ENCODE peak calls at places on chromosomes 6 and 20, in seven cellular contexts. L, M, S, Y, N, F and V are unnamed samples.

GRCh38 chr6:74410630-74411029 is 714.6 kb downstream of the CD109 start:
- DNase-seq in L (peak), M (no peak), S (no peak), Y (peak), N (peak), F (no peak), V (peak)

GRCh38 chr20:35773154-35773751 is 1.4 kb downstream of the PHF20 start:
- DNase-seq in L (peak), M (peak), S (no peak), Y (no peak), N (peak), F (peak), V (no peak)

GRCh38 chr6:151784441-151785214 is 22.9 kb upstream of the ESR1 start:
- DNase-seq in L (peak), M (no peak), S (no peak), Y (no peak), N (peak), F (no peak), V (no peak)

GRCh38 chr20:50305636-50306477 is 115.2 kb downstream of the CEBPB start:
- DNase-seq in L (no peak), M (no peak), S (peak), Y (no peak), N (peak), F (no peak), V (no peak)

GRCh38 chr20:61959301-61959700 is 106.4 kb downstream of the TAF4 start:
- DNase-seq in L (no peak), M (peak), S (peak), Y (no peak), N (peak), F (no peak), V (no peak)

GRCh38 chr6:137744877-137745276 is 122.2 kb upstream of the TNFAIP3 start:
- DNase-seq in L (no peak), M (no peak), S (no peak), Y (no peak), N (no peak), F (peak), V (no peak)

GRCh38 chr6:161493731-161494130 is 219.9 kb upstream of the AGPAT4 start:
- DNase-seq in L (no peak), M (no peak), S (no peak), Y (no peak), N (no peak), F (no peak), V (no peak)

GRCh38 chr6:72941751-72942150 is 283.5 kb downstream of the KHDC1L start:
- DNase-seq in L (no peak), M (no peak), S (no peak), Y (no peak), N (no peak), F (no peak), V (no peak)

GRCh38 chr6:128152551-128152950 is 251.7 kb upstream of the THEMIS start:
- DNase-seq in L (peak), M (no peak), S (no peak), Y (no peak), N (no peak), F (no peak), V (no peak)

GRCh38 chr6:139881728-139882211 is 507.3 kb upstream of the CITED2 start:
- DNase-seq in L (peak), M (peak), S (no peak), Y (no peak), N (peak), F (peak), V (no peak)

GRCh38 chr6:16849280-16850210 is 88.3 kb upstream of the ATXN1 start:
- DNase-seq in L (peak), M (no peak), S (no peak), Y (peak), N (peak), F (no peak), V (no peak)

GRCh38 chr6:16851758-16852157 is 90.5 kb upstream of the ATXN1 start:
- DNase-seq in L (peak), M (no peak), S (no peak), Y (no peak), N (peak), F (peak), V (no peak)

GRCh38 chr6:16846399-16846778 is 85.1 kb upstream of the ATXN1 start:
- DNase-seq in L (no peak), M (no peak), S (no peak), Y (no peak), N (no peak), F (no peak), V (no peak)

GRCh38 chr6:16851044-16851540 is 89.8 kb upstream of the ATXN1 start:
- DNase-seq in L (no peak), M (no peak), S (no peak), Y (no peak), N (no peak), F (no peak), V (no peak)

DNA sequence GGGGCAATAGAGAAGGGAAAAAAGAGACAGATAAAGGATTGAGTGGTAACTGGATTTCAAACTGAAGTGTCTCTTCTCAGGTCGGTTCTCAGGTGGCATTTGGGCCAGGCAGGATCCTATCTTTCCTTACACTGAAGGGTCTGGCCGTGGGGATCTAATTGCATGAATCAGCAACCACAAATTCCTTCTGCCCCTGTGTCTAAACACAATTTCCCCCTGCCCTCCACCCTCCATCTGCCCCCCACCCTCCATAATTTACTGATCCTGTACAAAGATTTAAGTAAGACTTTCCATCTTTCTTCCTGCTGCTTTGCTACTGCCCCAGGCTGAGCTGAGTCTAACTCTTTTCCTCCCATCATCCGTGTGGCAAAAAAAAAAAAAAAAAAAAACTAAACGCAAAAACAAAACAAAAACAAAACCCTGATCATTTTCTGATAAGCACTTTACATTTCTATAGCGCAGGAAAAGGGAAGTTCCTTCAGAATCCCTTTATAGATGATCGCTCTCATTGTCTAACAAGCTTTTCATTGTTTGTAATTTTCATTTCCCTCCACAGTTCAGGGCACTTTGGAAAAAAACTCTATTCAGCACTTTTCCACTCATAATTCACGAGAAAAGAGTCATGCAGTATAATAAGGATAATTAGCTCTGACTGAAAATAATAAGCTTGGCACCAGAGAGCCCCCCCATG is 89.2 kb upstream of the ATXN1 start:
- DNase-seq in L (peak), M (no peak), S (no peak), Y (no peak), N (no peak), F (no peak), V (no peak)
- H3K4me3 ChIP-seq in L (no peak), M (no peak), S (no peak), Y (no peak), N (no peak), F (no peak), V (no peak)

GRCh38 chr6:113564401-113565161 is 292.6 kb upstream of the MARCKS start:
- DNase-seq in L (peak), M (peak), S (peak), Y (peak), N (peak), F (peak), V (peak)
- TF ChIP-seq CTCF in L (peak), M (peak), S (no peak), Y (peak), N (no peak), F (no peak), V (no peak)

GRCh38 chr20:38873050-38873581 is 53.1 kb upstream of the FAM83D start:
- DNase-seq in L (no peak), M (no peak), S (peak), Y (no peak), N (no peak), F (peak), V (no peak)
- H3K4me3 ChIP-seq in L (no peak), M (no peak), S (no peak), Y (no peak), N (no peak), F (peak), V (no peak)

GRCh38 chr20:25197173-25197869 is 1.8 kb downstream of the ENTPD6 start:
- DNase-seq in L (no peak), M (no peak), S (no peak), Y (no peak), N (no peak), F (no peak), V (no peak)
- TF ChIP-seq CTCF in L (no peak), M (no peak), S (no peak), Y (no peak), N (no peak), F (no peak), V (no peak)

DNA sequence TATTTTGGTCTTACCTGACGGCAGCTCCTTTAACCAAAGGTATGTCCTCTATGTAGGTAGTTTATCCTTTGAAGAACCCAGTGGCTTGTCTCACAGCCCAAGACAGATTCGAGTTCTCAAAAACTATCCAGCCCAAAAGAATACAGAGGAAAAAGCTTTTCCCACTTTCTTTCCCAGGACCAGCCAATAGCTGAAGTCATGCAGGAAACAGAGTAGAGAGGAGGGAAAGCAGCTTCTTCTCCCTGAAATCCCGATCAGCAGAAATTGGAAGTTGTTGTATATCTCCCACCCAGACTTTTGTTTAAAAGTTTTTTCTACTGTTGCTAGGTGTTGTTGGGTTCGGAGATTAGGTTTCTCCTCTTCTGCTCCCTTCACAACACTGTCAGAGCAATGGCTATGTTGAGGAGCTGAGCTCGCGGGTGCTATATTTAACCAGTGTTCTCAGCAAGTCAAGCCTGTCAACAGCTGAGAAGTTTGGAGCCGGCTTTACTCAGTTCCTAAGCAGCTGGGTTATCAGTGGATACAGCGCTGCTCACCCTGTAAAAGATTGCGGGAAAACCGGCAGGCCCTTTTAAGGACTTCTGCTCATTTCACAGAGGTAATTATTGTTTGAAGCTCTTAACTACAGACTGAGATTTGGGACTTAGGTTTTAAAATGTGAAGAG is at the start of gene FILIP1:
- DNase-seq in L (no peak), M (peak), S (no peak), Y (no peak), N (peak), F (peak), V (peak)
- H3K4me3 ChIP-seq in L (peak), M (peak), S (no peak), Y (peak), N (no peak), F (no peak), V (peak)

DNA sequence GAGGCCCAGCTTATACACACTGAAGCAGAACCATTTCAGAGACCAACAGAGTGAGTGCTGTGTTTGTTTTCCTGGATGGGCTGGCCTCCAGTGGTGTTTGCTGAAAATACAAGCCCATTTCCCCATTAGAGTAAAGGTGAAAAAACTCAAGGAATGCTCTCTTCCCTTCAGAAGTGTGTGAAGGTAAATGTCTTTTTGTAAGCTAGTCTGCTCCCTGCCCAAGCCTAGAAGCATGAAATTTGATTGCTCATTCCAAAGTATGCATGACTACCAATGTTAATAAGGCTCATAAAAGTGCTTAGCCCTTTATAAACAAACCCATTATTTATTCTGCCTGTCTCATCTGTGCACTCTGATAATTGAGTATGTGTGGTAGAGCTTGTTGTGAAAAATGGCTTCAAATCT is 59.1 kb downstream of the ADGRF1 start:
- DNase-seq in L (peak), M (peak), S (no peak), Y (peak), N (no peak), F (no peak), V (no peak)
- TF ChIP-seq CTCF in L (no peak), M (peak), S (no peak), Y (no peak), N (no peak), F (no peak), V (peak)

DNA sequence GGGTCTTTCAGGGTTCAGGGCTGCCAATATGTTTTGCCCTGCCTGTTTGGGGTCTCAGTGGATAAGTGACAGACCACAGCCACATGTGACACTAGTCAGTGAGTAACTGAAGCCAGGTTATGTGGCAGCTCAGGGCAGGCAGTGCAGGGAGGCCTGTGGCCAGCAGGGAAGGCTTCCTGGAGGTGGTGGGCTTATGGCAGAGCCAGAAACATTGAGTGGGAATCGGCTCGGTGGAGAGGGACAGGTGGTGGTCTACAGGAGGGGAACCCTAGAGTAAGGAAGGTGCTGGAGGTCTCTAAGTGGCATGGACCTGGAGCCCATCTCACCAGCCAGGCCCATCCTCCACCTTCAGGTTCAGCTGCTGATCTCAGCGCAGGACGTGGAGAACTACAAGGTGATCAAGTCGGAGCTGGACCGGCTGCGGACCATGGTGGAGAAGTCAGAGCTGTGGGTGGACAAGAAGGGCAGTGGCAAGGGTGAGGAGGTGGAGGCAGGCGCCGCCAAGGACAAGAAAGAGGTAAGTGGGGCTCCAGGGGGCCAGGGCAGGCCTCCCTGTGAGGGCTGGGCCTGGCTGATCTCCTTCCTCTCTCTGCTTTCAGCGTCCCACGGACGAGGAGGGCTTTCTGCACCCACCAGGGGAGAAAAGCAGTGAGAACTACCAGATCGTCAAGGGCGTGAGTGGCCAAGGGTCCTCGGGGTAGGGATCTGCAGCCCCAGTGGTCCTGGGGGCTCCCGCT is 34.9 kb downstream of the UQCC2 start:
- DNase-seq in L (no peak), M (no peak), S (no peak), Y (no peak), N (no peak), F (no peak), V (no peak)
- H3K4me3 ChIP-seq in L (no peak), M (no peak), S (no peak), Y (no peak), N (no peak), F (no peak), V (no peak)